ENCODE peak calls at places on chromosomes 5 and 9, in five cellular contexts. One of them, this sample, is unnamed.

GRCh38 chr5:149056611-149057165 is 6.2 kb downstream of the SH3TC2 start:
- DNase-seq in lower leg skin: no peak
- DNase-seq in GM13977: no peak
- DNase-seq in caudate nucleus: no peak
- DNase-seq in aorta: no peak
- DNase-seq in this sample: no peak

GRCh38 chr5:30808996-30809395 is 384.5 kb upstream of the CDH6 start:
- DNase-seq in lower leg skin: no peak
- DNase-seq in caudate nucleus: no peak
- DNase-seq in aorta: no peak
- DNase-seq in GM13977: no peak
- DNase-seq in this sample: no peak

GRCh38 chr9:16960084-16960483 is 89.6 kb upstream of the BNC2 start:
- DNase-seq in aorta: no peak
- DNase-seq in lower leg skin: no peak
- DNase-seq in caudate nucleus: no peak
- DNase-seq in GM13977: no peak
- DNase-seq in this sample: no peak

GRCh38 chr5:141484499-141485304 is at the start of gene PCDHGC4:
- DNase-seq in aorta: no peak
- DNase-seq in lower leg skin: no peak
- DNase-seq in GM13977: no peak
- DNase-seq in caudate nucleus: no peak
- DNase-seq in this sample: peak; percentile 35

GRCh38 chr5:54440456-54440893 is 15.0 kb upstream of the HSPB3 start:
- DNase-seq in lower leg skin: no peak
- DNase-seq in GM13977: peak; percentile 33
- DNase-seq in caudate nucleus: no peak
- DNase-seq in aorta: no peak
- DNase-seq in this sample: peak; percentile 48

GRCh38 chr5:125227333-125228075 is 481.1 kb upstream of the ZNF608 start:
- DNase-seq in caudate nucleus: no peak
- DNase-seq in GM13977: no peak
- DNase-seq in aorta: no peak
- DNase-seq in lower leg skin: no peak
- DNase-seq in this sample: no peak

GRCh38 chr5:27328480-27328879 is 290.1 kb upstream of the CDH9 start:
- DNase-seq in aorta: no peak
- DNase-seq in caudate nucleus: no peak
- DNase-seq in lower leg skin: no peak
- DNase-seq in GM13977: no peak
- DNase-seq in this sample: no peak

GRCh38 chr5:59503223-59503622 is 390.3 kb downstream of the PDE4D start:
- DNase-seq in GM13977: no peak
- DNase-seq in lower leg skin: no peak
- DNase-seq in aorta: no peak
- DNase-seq in caudate nucleus: no peak
- DNase-seq in this sample: no peak

GRCh38 chr5:173302546-173303155 is 25.6 kb downstream of the STC2 start:
- DNase-seq in lower leg skin: no peak
- DNase-seq in GM13977: no peak
- DNase-seq in caudate nucleus: no peak
- DNase-seq in aorta: no peak
- DNase-seq in this sample: no peak

GRCh38 chr9:12640866-12641636 is 52.1 kb upstream of the TYRP1 start:
- DNase-seq in GM13977: no peak
- DNase-seq in aorta: no peak
- DNase-seq in caudate nucleus: no peak
- DNase-seq in lower leg skin: no peak
- DNase-seq in this sample: no peak

GRCh38 chr9:5553211-5553610 is 42.9 kb downstream of the PDCD1LG2 start:
- DNase-seq in caudate nucleus: no peak
- DNase-seq in lower leg skin: no peak
- DNase-seq in aorta: no peak
- DNase-seq in GM13977: no peak
- DNase-seq in this sample: no peak

GRCh38 chr9:125513634-125514413 is 193.2 kb downstream of the MAPKAP1 start:
- DNase-seq in GM13977: peak; percentile 48
- DNase-seq in lower leg skin: no peak
- DNase-seq in aorta: no peak
- DNase-seq in caudate nucleus: no peak
- DNase-seq in this sample: peak; percentile 66

GRCh38 chr5:145347026-145347616 is 488.0 kb downstream of the PRELID2 start:
- DNase-seq in aorta: peak; percentile 33
- DNase-seq in GM13977: no peak
- DNase-seq in lower leg skin: no peak
- DNase-seq in caudate nucleus: no peak
- DNase-seq in this sample: peak; percentile 7

GRCh38 chr9:127860260-127860659 is 5.8 kb upstream of the ENG start:
- DNase-seq in caudate nucleus: no peak
- DNase-seq in GM13977: no peak
- DNase-seq in lower leg skin: no peak
- DNase-seq in aorta: peak; percentile 73
- DNase-seq in this sample: no peak

GRCh38 chr5:171630047-171630669 is 155.5 kb upstream of the SMIM23 start:
- DNase-seq in lower leg skin: no peak
- DNase-seq in GM13977: no peak
- DNase-seq in aorta: peak; percentile 67
- DNase-seq in caudate nucleus: no peak
- DNase-seq in this sample: no peak

GRCh38 chr9:99726758-99727157 is 94.9 kb upstream of the NR4A3 start:
- DNase-seq in lower leg skin: no peak
- DNase-seq in aorta: no peak
- DNase-seq in GM13977: no peak
- DNase-seq in caudate nucleus: no peak
- DNase-seq in this sample: no peak

GRCh38 chr5:39439582-39439981 is 14.8 kb upstream of the DAB2 start:
- DNase-seq in GM13977: no peak
- DNase-seq in caudate nucleus: no peak
- DNase-seq in aorta: no peak
- DNase-seq in lower leg skin: no peak
- DNase-seq in this sample: no peak

GRCh38 chr5:149452665-149453617 is 73.8 kb upstream of the IL17B start:
- DNase-seq in lower leg skin: peak; percentile 53
- DNase-seq in caudate nucleus: no peak
- DNase-seq in aorta: peak; percentile 87
- DNase-seq in GM13977: no peak
- DNase-seq in this sample: no peak

GRCh38 chr5:55456216-55456895 is 78.4 kb downstream of the PLPP1 start:
- DNase-seq in caudate nucleus: no peak
- DNase-seq in aorta: no peak
- DNase-seq in lower leg skin: no peak
- DNase-seq in GM13977: no peak
- DNase-seq in this sample: no peak